ENCODE peak calls at places on chromosomes 1 and 21, in nine cellular contexts. Z is fibroblast of the aortic adventitia; B is breast epithelium; T is heart left ventricle; I is AG04450; Y is HFF-Myc; X is lower leg skin; H is CD8-positive, alpha-beta T cell; A is brain microvascular endothelial cell. M is an unnamed sample.

GRCh38 chr21:41699311-41699710 is 67.5 kb downstream of the RIPK4 start:
- DNase-seq in Z (no peak), B (no peak), T (no peak), I (no peak), Y (no peak), X (no peak), H (no peak), A (no peak), M (no peak)

GRCh38 chr1:8711873-8712412 is 105.5 kb downstream of the RERE start:
- DNase-seq in Z (no peak), B (no peak), T (no peak), I (no peak), Y (no peak), X (no peak), H (no peak), A (no peak), M (no peak)

GRCh38 chr1:61388586-61388985 is 306.2 kb downstream of the NFIA start:
- DNase-seq in Z (peak), B (no peak), T (no peak), I (no peak), Y (no peak), X (no peak), H (no peak), A (peak), M (peak)

GRCh38 chr1:150173161-150173585 is 23.5 kb downstream of the PLEKHO1 start:
- DNase-seq in Z (no peak), B (no peak), T (no peak), I (no peak), Y (no peak), X (no peak), H (no peak), A (no peak), M (no peak)

GRCh38 chr1:9084883-9085282 is 15.4 kb upstream of the SLC2A5 start:
- DNase-seq in Z (peak), B (no peak), T (peak), I (no peak), Y (no peak), X (no peak), H (no peak), A (peak), M (no peak)

GRCh38 chr1:64006276-64007051 is 197.0 kb upstream of the UBE2U start:
- DNase-seq in Z (peak), B (no peak), T (no peak), I (no peak), Y (peak), X (peak), H (no peak), A (peak), M (peak)

GRCh38 chr1:244387415-244387814 is 64.3 kb downstream of the ADSS2 start:
- DNase-seq in Z (no peak), B (no peak), T (no peak), I (no peak), Y (no peak), X (no peak), H (no peak), A (no peak), M (no peak)

GRCh38 chr1:183989078-183989577 is 48.4 kb downstream of the COLGALT2 start:
- DNase-seq in Z (peak), B (no peak), T (peak), I (peak), Y (peak), X (peak), H (no peak), A (peak), M (peak)

GRCh38 chr1:204803607-204804006 is 67.1 kb upstream of the NFASC start:
- DNase-seq in Z (no peak), B (no peak), T (no peak), I (no peak), Y (no peak), X (no peak), H (no peak), A (no peak), M (no peak)

GRCh38 chr1:48203287-48203900 is 19.1 kb upstream of the SLC5A9 start:
- DNase-seq in Z (peak), B (no peak), T (no peak), I (no peak), Y (peak), X (no peak), H (no peak), A (peak), M (peak)

GRCh38 chr21:39676054-39676771 is 63.5 kb downstream of the B3GALT5 start:
- DNase-seq in Z (peak), B (no peak), T (peak), I (no peak), Y (no peak), X (no peak), H (no peak), A (peak), M (peak)

GRCh38 chr1:29711582-29712274 is 475.4 kb downstream of the PTPRU start:
- DNase-seq in Z (peak), B (no peak), T (no peak), I (no peak), Y (no peak), X (no peak), H (no peak), A (peak), M (peak)

GRCh38 chr21:17463441-17463840 is 49.4 kb upstream of the CXADR start:
- DNase-seq in Z (peak), B (no peak), T (peak), I (peak), Y (peak), X (peak), H (no peak), A (peak), M (peak)

GRCh38 chr1:187816646-187817045 is 987.9 kb downstream of the PLA2G4A start:
- DNase-seq in Z (no peak), B (no peak), T (no peak), I (no peak), Y (no peak), X (no peak), H (no peak), A (no peak), M (no peak)

GRCh38 chr1:187819081-187819480 is 990.3 kb downstream of the PLA2G4A start:
- DNase-seq in Z (no peak), B (no peak), T (no peak), I (no peak), Y (no peak), X (no peak), H (no peak), A (peak), M (peak)

DNA sequence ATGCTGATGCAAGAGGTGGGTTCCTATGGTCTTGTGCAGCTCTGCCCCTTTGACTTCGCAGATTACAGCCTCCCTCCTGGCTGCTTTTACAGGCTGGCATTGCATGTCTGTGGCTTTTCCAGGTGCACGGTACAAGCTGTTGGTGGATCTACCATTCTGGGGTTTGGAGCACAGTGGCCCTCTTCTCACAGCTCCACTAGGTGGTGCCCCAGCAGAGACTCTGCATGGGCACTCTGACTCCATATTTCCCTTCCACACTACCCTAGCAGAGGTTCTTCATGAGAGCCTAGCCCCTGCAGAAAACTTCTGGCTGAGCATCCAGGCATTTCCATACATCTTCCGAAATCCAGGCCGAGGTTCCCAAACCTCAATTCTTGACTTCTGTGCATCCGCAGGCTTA is 989.0 kb downstream of the PLA2G4A start:
- DNase-seq in Z (no peak), B (no peak), T (no peak), I (no peak), Y (no peak), X (no peak), H (no peak), A (no peak), M (no peak)
- TF ChIP-seq CTCF in Z (no peak), B (no peak), T (no peak), I (no peak), Y (peak), X (no peak), H (no peak), A (no peak), M (no peak)

GRCh38 chr1:224929335-224930237 is at the start of gene DNAH14:
- DNase-seq in Z (peak), B (peak), T (peak), I (peak), Y (peak), X (peak), H (no peak), A (peak), M (peak)
- H3K4me3 ChIP-seq in Z (peak), B (peak), T (peak), I (peak), Y (peak), X (peak), H (peak), A (peak), M (peak)

DNA sequence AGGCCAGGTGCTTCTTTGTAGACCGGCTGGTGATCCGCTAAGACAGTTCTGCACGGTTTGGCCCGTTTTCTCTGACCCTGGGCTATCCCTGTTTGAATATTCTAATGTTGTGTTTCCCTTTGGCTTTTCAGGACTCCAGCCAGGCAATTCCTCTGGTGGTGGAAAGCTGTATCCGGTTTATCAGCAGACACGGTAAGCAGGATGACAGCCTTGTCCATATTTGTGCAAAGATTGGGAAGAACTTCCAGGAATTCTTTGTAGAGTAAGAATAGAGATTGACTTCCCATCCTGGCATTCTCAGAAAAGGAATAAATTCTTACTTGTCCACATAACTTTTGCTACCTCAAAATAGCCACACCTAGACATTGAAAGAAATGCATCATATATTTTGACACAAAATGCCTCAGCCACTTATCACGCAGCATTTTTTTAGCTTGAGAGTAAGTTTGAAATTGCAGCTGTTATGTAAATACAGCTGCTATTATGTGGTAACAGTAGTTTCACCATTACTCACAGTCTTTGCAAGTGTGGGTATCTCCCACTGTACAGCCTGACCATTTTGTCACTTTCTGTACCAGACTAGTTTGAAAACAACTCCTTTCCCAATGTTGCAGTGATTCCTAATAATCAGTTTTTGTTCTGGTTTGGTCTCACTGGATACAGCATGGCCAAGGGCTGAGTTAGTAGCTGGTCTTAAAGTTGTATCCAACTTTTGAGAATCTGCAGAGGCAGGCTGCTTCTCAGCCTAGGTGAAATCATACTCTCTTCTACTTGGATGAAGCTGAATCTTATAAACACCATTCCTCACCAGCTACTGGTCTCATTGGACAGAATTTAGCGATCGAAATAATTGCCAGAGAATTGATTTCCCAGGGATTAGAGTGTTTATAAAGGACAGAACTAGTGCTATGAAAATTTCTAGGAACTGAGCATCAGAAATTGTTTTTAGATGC is 40.0 kb upstream of the IKBKE start:
- DNase-seq in Z (peak), B (no peak), T (no peak), I (peak), Y (no peak), X (no peak), H (no peak), A (peak), M (peak)
- TF ChIP-seq CTCF in Z (peak), B (no peak), T (no peak), I (peak), Y (no peak), X (no peak), H (no peak), A (no peak), M (no peak)

GRCh38 chr1:24416666-24417391 is 1.2 kb downstream of the NIPAL3 start:
- DNase-seq in Z (peak), B (no peak), T (no peak), I (peak), Y (no peak), X (no peak), H (peak), A (peak), M (peak)
- H3K4me3 ChIP-seq in Z (peak), B (no peak), T (peak), I (peak), Y (peak), X (peak), H (peak), A (peak), M (peak)

DNA sequence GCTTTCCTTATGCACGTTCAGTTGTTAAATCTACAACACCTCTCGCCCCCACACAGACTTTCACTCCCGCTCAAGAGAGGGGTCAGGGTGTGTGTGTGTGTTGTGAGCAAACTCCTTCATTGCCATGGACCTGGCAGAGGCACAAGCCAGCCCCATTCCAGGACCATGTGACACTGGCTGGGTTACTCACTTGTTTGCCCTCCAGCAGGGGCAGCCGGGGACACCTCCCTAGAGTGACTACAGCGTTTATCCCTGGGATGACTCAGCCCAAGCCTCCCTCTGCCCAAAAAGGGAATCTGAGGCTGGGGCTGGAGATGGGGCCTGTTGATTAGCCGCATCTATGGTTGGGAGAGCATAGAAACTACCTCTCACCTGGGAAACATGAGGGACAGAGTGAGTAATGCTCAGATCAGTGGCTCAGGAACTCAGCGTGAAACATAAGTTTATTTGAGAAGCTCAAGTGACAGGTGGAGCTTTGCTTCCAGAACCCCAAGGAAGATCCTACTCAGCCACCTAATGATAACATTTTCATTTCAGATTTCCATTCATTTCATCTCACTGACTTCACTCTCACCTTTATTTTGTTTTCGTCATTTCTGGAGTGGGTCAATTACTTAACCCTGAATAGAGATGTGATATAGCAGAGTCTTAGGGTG is 145.3 kb upstream of the DUSP10 start:
- DNase-seq in Z (peak), B (peak), T (peak), I (peak), Y (no peak), X (peak), H (no peak), A (peak), M (peak)
- TF ChIP-seq CTCF in Z (no peak), B (no peak), T (no peak), I (peak), Y (no peak), X (no peak), H (no peak), A (peak), M (peak)

GRCh38 chr21:32569261-32570230 is 15.8 kb downstream of the TCP10L start:
- DNase-seq in Z (peak), B (peak), T (peak), I (peak), Y (peak), X (peak), H (peak), A (peak), M (peak)

GRCh38 chr21:32566990-32567389 is 18.3 kb downstream of the TCP10L start:
- DNase-seq in Z (no peak), B (no peak), T (no peak), I (no peak), Y (no peak), X (no peak), H (no peak), A (no peak), M (no peak)

GRCh38 chr21:32565856-32566465 is 19.4 kb downstream of the TCP10L start:
- DNase-seq in Z (peak), B (no peak), T (no peak), I (no peak), Y (no peak), X (no peak), H (no peak), A (no peak), M (peak)

GRCh38 chr21:32572574-32573420 is 12.5 kb downstream of the TCP10L start:
- DNase-seq in Z (no peak), B (peak), T (no peak), I (no peak), Y (no peak), X (no peak), H (no peak), A (no peak), M (no peak)

GRCh38 chr21:32570456-32570855 is 14.9 kb downstream of the TCP10L start:
- DNase-seq in Z (no peak), B (no peak), T (no peak), I (no peak), Y (no peak), X (no peak), H (no peak), A (no peak), M (no peak)
- H3K4me3 ChIP-seq in Z (no peak), B (no peak), T (no peak), I (no peak), Y (no peak), X (no peak), H (no peak), A (no peak), M (no peak)

GRCh38 chr1:94599090-94599813 is 57.7 kb upstream of the F3 start:
- DNase-seq in Z (peak), B (no peak), T (peak), I (no peak), Y (no peak), X (no peak), H (no peak), A (no peak), M (no peak)
- TF ChIP-seq CTCF in Z (peak), B (peak), T (peak), I (peak), Y (peak), X (no peak), H (no peak), A (peak), M (peak)

GRCh38 chr1:46342084-46342656 is 1.6 kb downstream of the NSUN4 start:
- DNase-seq in Z (peak), B (no peak), T (no peak), I (no peak), Y (no peak), X (no peak), H (peak), A (peak), M (peak)
- H3K4me3 ChIP-seq in Z (no peak), B (no peak), T (no peak), I (peak), Y (peak), X (no peak), H (no peak), A (no peak), M (no peak)

DNA sequence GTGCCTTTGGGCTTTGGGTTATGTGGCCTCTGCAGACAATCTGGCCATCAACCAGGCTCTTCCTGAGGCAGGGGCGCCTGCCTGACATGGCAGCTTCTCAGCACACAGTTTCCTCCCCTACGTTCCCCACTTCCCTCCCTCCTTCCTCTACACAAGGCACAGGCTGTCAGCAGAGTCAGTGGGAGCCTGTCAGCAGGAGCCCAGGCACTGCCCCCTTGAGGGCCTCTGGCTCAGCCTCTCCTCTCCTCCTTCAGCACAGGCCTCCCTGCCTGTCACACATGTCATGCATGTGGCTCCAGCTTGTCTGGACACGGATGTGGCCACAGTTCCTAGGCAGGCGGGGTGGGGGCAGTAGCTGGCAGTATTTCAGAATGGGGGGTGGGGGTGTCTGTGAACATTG is 52.2 kb upstream of the ARTN start:
- DNase-seq in Z (no peak), B (no peak), T (peak), I (no peak), Y (peak), X (no peak), H (no peak), A (no peak), M (no peak)
- TF ChIP-seq CTCF in Z (no peak), B (no peak), T (no peak), I (peak), Y (no peak), X (no peak), H (no peak), A (peak), M (peak)

DNA sequence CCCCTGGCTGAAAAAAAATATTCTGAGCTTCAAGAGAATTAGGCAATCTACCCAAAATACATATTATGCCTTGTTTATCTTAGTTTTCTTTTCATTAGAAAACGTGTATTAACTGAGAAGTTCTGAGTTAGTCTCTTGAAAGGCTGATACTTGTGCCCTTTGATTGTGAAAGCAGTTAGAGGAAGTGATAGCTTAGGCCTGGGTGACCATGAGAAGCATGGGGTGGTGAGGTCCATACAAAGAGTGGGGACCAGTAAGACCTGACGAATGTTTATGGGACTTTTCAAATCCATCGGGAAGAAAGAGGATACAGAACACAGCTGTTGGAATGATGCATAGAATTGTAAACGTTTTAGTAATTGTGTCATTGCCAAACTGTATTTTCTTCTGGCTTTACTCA is 259.8 kb downstream of the LMO4 start:
- DNase-seq in Z (no peak), B (no peak), T (no peak), I (peak), Y (no peak), X (no peak), H (no peak), A (no peak), M (no peak)
- H3K4me3 ChIP-seq in Z (no peak), B (no peak), T (no peak), I (no peak), Y (no peak), X (no peak), H (no peak), A (no peak), M (no peak)

M was measured in astrocyte of the spinal cord.